ENCODE peak calls at places on chromosomes 4 and X, in ten cellular contexts. P is thyroid gland; N is neuronal stem cell; S is activated CD4-positive, CD25-positive, alpha-beta regulatory T cell treated with anti-CD3 and anti-CD28 coated beads, Interleukin-2, amount 50 U/mL, for 16 hours; K is heart left ventricle; M is NB4; O is ELR; R is RCC 7860; H is activated CD4-positive, alpha-beta T cell treated with anti-CD3 and anti-CD28 coated beads, Interleukin-2, amount 50 U/mL, for 1 hour; F is astrocyte of the hippocampus. Z is an unnamed sample.

GRCh38 chrX:113966791-113967190 is 617.1 kb upstream of the HTR2C start:
- DNase-seq in P (no peak), N (no peak), S (no peak), K (no peak), M (no peak), O (no peak), R (no peak), H (no peak), F (no peak), Z (no peak)

GRCh38 chr4:36411338-36411737 is 129.9 kb downstream of the DTHD1 start:
- DNase-seq in P (no peak), N (no peak), S (no peak), K (no peak), M (no peak), O (no peak), R (no peak), H (no peak), F (no peak), Z (no peak)

GRCh38 chrX:109684136-109684535 is 48.9 kb downstream of the ACSL4 start:
- DNase-seq in P (no peak), N (no peak), S (no peak), K (no peak), M (no peak), O (no peak), R (no peak), H (no peak), F (peak), Z (no peak)

GRCh38 chr4:183099537-183100297 is 660 bp downstream of the WWC2 start:
- DNase-seq in P (peak), N (peak), S (no peak), K (peak), M (peak), O (peak), R (no peak), H (peak), F (peak), Z (no peak)

GRCh38 chrX:119880076-119880475 is 8.4 kb downstream of the NDUFA1 start:
- DNase-seq in P (no peak), N (no peak), S (no peak), K (no peak), M (no peak), O (no peak), R (no peak), H (no peak), F (no peak), Z (no peak)

GRCh38 chrX:129925305-129926092 is 19.5 kb downstream of the UTP14A start:
- DNase-seq in P (peak), N (peak), S (peak), K (no peak), M (peak), O (peak), R (peak), H (peak), F (peak), Z (peak)

GRCh38 chr4:47913328-47913727 is 1.1 kb downstream of the NFXL1 start:
- DNase-seq in P (no peak), N (no peak), S (no peak), K (no peak), M (peak), O (peak), R (peak), H (no peak), F (peak), Z (peak)

GRCh38 chrX:68724531-68725020 is 77.1 kb downstream of the STARD8 start:
- DNase-seq in P (no peak), N (no peak), S (no peak), K (no peak), M (no peak), O (no peak), R (no peak), H (no peak), F (no peak), Z (no peak)

GRCh38 chrX:116272328-116272727 is 101.8 kb downstream of the AGTR2 start:
- DNase-seq in P (no peak), N (no peak), S (no peak), K (no peak), M (no peak), O (peak), R (peak), H (no peak), F (peak), Z (no peak)

GRCh38 chr4:22356996-22357596 is 158.8 kb downstream of the ADGRA3 start:
- DNase-seq in P (no peak), N (no peak), S (no peak), K (no peak), M (peak), O (peak), R (peak), H (no peak), F (peak), Z (peak)

GRCh38 chr4:145230726-145231125 is 50.3 kb upstream of the OTUD4 start:
- DNase-seq in P (no peak), N (no peak), S (no peak), K (no peak), M (no peak), O (no peak), R (no peak), H (no peak), F (no peak), Z (no peak)

GRCh38 chr4:21507439-21507838 is 441.1 kb downstream of the KCNIP4 start:
- DNase-seq in P (no peak), N (no peak), S (no peak), K (no peak), M (peak), O (peak), R (peak), H (no peak), F (peak), Z (peak)

GRCh38 chr4:76495166-76495565 is 60.1 kb downstream of the SHROOM3 start:
- DNase-seq in P (no peak), N (no peak), S (no peak), K (no peak), M (no peak), O (no peak), R (no peak), H (no peak), F (no peak), Z (no peak)

GRCh38 chr4:24471623-24472510 is 112.5 kb downstream of the DHX15 start:
- DNase-seq in P (peak), N (peak), S (no peak), K (no peak), M (no peak), O (peak), R (no peak), H (no peak), F (peak), Z (no peak)

GRCh38 chr4:55395529-55396304 is at the start of gene TMEM165:
- DNase-seq in P (peak), N (peak), S (peak), K (peak), M (peak), O (peak), R (peak), H (peak), F (peak), Z (peak)

GRCh38 chr4:165360041-165360782 is 18.6 kb upstream of the CPE start:
- DNase-seq in P (no peak), N (no peak), S (no peak), K (no peak), M (no peak), O (no peak), R (peak), H (no peak), F (no peak), Z (no peak)

GRCh38 chr4:139207873-139208403 is 30.9 kb upstream of the ELF2 start:
- DNase-seq in P (no peak), N (no peak), S (no peak), K (no peak), M (no peak), O (no peak), R (no peak), H (no peak), F (no peak), Z (no peak)

GRCh38 chr4:24164054-24164453 is 274.2 kb upstream of the PPARGC1A start:
- DNase-seq in P (no peak), N (no peak), S (no peak), K (no peak), M (no peak), O (peak), R (no peak), H (no peak), F (peak), Z (peak)

GRCh38 chr4:153222790-153223417 is 18.7 kb downstream of the TRIM2 start:
- DNase-seq in P (peak), N (no peak), S (no peak), K (peak), M (peak), O (peak), R (peak), H (peak), F (peak), Z (peak)

GRCh38 chrX:107678957-107679740 is 50.8 kb downstream of the PRPS1 start:
- DNase-seq in P (peak), N (no peak), S (no peak), K (peak), M (peak), O (peak), R (no peak), H (peak), F (peak), Z (peak)

GRCh38 chrX:124113799-124114600 is 152.5 kb downstream of the STAG2 start:
- DNase-seq in P (no peak), N (no peak), S (no peak), K (no peak), M (no peak), O (no peak), R (no peak), H (no peak), F (no peak), Z (no peak)

GRCh38 chrX:70087857-70088256 is 25.6 kb downstream of the OTUD6A start:
- DNase-seq in P (peak), N (no peak), S (no peak), K (no peak), M (no peak), O (peak), R (no peak), H (no peak), F (peak), Z (no peak)

GRCh38 chr4:17595471-17596005 is 18.5 kb downstream of the LAP3 start:
- DNase-seq in P (no peak), N (no peak), S (no peak), K (no peak), M (peak), O (no peak), R (no peak), H (no peak), F (no peak), Z (no peak)

GRCh38 chr4:168619266-168619631 is 122.4 kb downstream of the PALLD start:
- DNase-seq in P (no peak), N (no peak), S (no peak), K (no peak), M (no peak), O (peak), R (peak), H (no peak), F (peak), Z (no peak)

GRCh38 chr4:128636906-128637305 is 172.6 kb upstream of the JADE1 start:
- DNase-seq in P (no peak), N (no peak), S (no peak), K (no peak), M (no peak), O (no peak), R (no peak), H (no peak), F (no peak), Z (no peak)

GRCh38 chrX:154654372-154654771 is 993 bp upstream of the CTAG2 start:
- DNase-seq in P (no peak), N (no peak), S (no peak), K (no peak), M (no peak), O (no peak), R (no peak), H (no peak), F (no peak), Z (no peak)

GRCh38 chr4:113447695-113448265 is 313.8 kb downstream of the CAMK2D start:
- DNase-seq in P (no peak), N (no peak), S (no peak), K (no peak), M (no peak), O (no peak), R (no peak), H (no peak), F (no peak), Z (no peak)

GRCh38 chr4:15354790-15355418 is 72.9 kb upstream of the C1QTNF7 start:
- DNase-seq in P (no peak), N (no peak), S (no peak), K (no peak), M (no peak), O (no peak), R (no peak), H (no peak), F (no peak), Z (no peak)

GRCh38 chr4:142307857-142308256 is 538.2 kb downstream of the INPP4B start:
- DNase-seq in P (no peak), N (no peak), S (no peak), K (no peak), M (no peak), O (no peak), R (no peak), H (no peak), F (no peak), Z (no peak)

GRCh38 chrX:137236837-137237236 is 203.0 kb upstream of the GPR101 start:
- DNase-seq in P (no peak), N (no peak), S (no peak), K (no peak), M (no peak), O (no peak), R (no peak), H (no peak), F (no peak), Z (peak)

GRCh38 chr4:172311682-172312081 is 498.5 kb downstream of the GALNTL6 start:
- DNase-seq in P (no peak), N (no peak), S (no peak), K (no peak), M (no peak), O (no peak), R (no peak), H (no peak), F (no peak), Z (no peak)

GRCh38 chr4:89737888-89738287 is 99.1 kb downstream of the SNCA start:
- DNase-seq in P (no peak), N (no peak), S (no peak), K (no peak), M (no peak), O (peak), R (no peak), H (no peak), F (peak), Z (no peak)

GRCh38 chr4:90546114-90546513 is 418.9 kb downstream of the CCSER1 start:
- DNase-seq in P (no peak), N (no peak), S (no peak), K (no peak), M (no peak), O (no peak), R (peak), H (no peak), F (no peak), Z (peak)

Z was measured in Kasumi-1.